ENCODE peak calls at places on chromosome 21, in four cellular contexts. L, W, H and K are unnamed samples.
A peak's percentile ranks its signal among the peaks of the same experiment; 100 is the strongest.

GRCh38 chr21:40603774-40604173 is 243.2 kb downstream of the DSCAM start:
- DNase-seq in L (no peak), H (no peak), W (no peak), K (no peak)

GRCh38 chr21:21114456-21114855 is 116.2 kb downstream of the NCAM2 start:
- DNase-seq in W (no peak), H (no peak), L (no peak), K (no peak)

GRCh38 chr21:33024278-33025103 is 1.2 kb upstream of the OLIG2 start:
- DNase-seq in W (no peak), H (no peak), L (no peak), K (no peak)

GRCh38 chr21:41824466-41825207 is 54.5 kb downstream of the PRDM15 start:
- DNase-seq in L (no peak), H (no peak), W (no peak), K (no peak)

GRCh38 chr21:41674433-41674832 is 92.4 kb downstream of the RIPK4 start:
- DNase-seq in L (no peak), H (no peak), W (no peak), K (no peak)

GRCh38 chr21:45919593-45919992 is 62.0 kb upstream of the COL6A1 start:
- DNase-seq in L (no peak), W (no peak), H (no peak), K (no peak)

GRCh38 chr21:23853796-23854379 is 1753.4 kb downstream of the MRPL39 start:
- DNase-seq in H (no peak), L (peak; percentile 64), W (no peak), K (no peak)

GRCh38 chr21:35922618-35923017 is 137.7 kb downstream of the SETD4 start:
- DNase-seq in H (no peak), L (no peak), W (no peak), K (no peak)

GRCh38 chr21:41243107-41243506 is 73.5 kb upstream of the FAM3B start:
- DNase-seq in L (no peak), W (no peak), H (no peak), K (no peak)

GRCh38 chr21:46437096-46437498 is 21.6 kb upstream of the DIP2A start:
- DNase-seq in H (no peak), L (no peak), W (no peak), K (no peak)

GRCh38 chr21:33071878-33072306 is 2.0 kb downstream of the OLIG1 start:
- DNase-seq in L (no peak), W (no peak), H (no peak), K (no peak)

GRCh38 chr21:29753216-29753615 is 186.6 kb downstream of the GRIK1 start:
- DNase-seq in H (no peak), L (no peak), W (no peak), K (no peak)

DNA sequence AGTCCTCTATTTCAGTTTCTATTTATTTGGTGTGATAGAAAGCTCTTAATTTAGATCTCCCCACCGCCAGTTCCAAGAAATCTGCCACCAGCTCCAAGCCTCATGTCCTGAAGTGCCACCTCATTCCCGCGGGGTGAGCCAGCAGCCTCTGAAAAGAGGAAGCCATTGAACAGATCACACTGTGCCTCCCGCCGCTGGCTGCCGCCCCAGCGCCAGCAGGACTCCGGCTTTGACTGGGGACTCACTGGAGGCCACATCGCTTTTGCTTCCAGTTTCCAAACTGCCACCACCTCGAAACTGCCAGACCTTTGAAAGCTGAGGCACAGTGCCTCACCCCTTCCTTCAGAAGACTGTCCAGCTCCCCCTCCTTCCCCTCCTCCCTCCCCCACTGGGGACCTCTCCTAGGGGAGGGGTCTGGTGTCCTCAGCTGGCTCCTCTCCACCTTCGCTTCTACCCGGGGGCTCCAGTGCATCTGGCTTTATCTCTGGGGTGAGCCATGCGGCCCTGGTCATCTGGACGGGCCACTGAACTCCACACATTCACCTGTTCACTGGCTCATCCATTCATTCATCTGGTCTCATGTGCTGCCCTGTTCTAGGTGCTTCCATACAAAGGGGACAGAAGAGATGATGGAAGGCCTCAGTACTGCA is 59.0 kb downstream of the VPS26C start:
- DNase-seq in H (peak; percentile 13), L (peak; percentile 66), W (peak; percentile 68), K (no peak)
- TF ChIP-seq CHD4 in H (no peak), L (no peak), W (no peak), K (no peak)

GRCh38 chr21:38927776-38928175 is 122.0 kb downstream of the ETS2 start:
- DNase-seq in W (no peak), L (no peak), H (no peak), K (no peak)

GRCh38 chr21:38922474-38922873 is 116.7 kb downstream of the ETS2 start:
- DNase-seq in L (no peak), W (no peak), H (no peak), K (no peak)

GRCh38 chr21:38929137-38929536 is 123.4 kb downstream of the ETS2 start:
- DNase-seq in W (no peak), L (no peak), H (no peak), K (no peak)

GRCh38 chr21:38924954-38925353 is 119.2 kb downstream of the ETS2 start:
- DNase-seq in H (no peak), L (no peak), W (no peak), K (no peak)

GRCh38 chr21:38925923-38926322 is 120.2 kb downstream of the ETS2 start:
- DNase-seq in H (no peak), W (no peak), L (no peak), K (no peak)
- TF ChIP-seq REST in H (no peak), W (no peak), L (no peak), K (no peak)

GRCh38 chr21:43352138-43352537 is 74.8 kb downstream of the SIK1 start:
- DNase-seq in H (no peak), L (no peak), W (no peak), K (no peak)

GRCh38 chr21:43354666-43355065 is 72.3 kb downstream of the SIK1 start:
- DNase-seq in L (no peak), H (no peak), W (no peak), K (no peak)

GRCh38 chr21:43352568-43353281 is 74.2 kb downstream of the SIK1 start:
- DNase-seq in H (no peak), W (peak; percentile 100), L (peak; percentile 54), K (peak; percentile 71)

GRCh38 chr21:43354016-43354420 is 72.9 kb downstream of the SIK1 start:
- DNase-seq in H (no peak), W (no peak), L (no peak), K (no peak)

GRCh38 chr21:43353282-43354010 is 73.5 kb downstream of the SIK1 start:
- DNase-seq in L (no peak), H (no peak), W (no peak), K (no peak)
- TF ChIP-seq CHD4 in L (no peak), H (no peak), W (no peak), K (no peak)

GRCh38 chr21:15772654-15773053 is 42.9 kb downstream of the USP25 start:
- DNase-seq in L (no peak), H (no peak), W (no peak), K (no peak)

GRCh38 chr21:15768045-15768601 is 38.3 kb downstream of the USP25 start:
- DNase-seq in L (no peak), W (no peak), H (no peak), K (no peak)

GRCh38 chr21:15774590-15774989 is 44.8 kb downstream of the USP25 start:
- DNase-seq in W (no peak), H (no peak), L (no peak), K (no peak)

GRCh38 chr21:15768853-15769252 is 39.1 kb downstream of the USP25 start:
- DNase-seq in L (no peak), W (no peak), H (no peak), K (no peak)

DNA sequence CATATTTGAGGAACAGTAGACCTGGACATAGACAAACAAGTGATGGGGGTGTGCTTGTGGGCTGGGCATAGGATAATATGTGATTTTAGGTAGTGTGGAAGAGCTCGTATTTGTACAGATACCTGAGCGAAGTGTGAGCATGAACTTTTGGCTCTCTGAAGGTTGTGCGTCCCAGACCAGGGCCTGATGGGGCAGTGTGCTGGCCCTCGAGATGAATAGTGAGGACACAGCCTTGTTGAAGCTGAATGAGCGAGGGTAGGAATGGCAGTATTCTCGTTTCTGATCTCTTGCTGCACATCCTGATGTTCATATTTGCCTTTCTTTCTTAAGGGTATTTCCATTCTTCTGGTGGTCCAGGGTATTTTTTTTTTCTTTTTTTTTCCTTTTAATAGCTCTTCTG is 41.5 kb downstream of the USP25 start:
- DNase-seq in W (no peak), L (no peak), H (no peak), K (no peak)
- TF ChIP-seq REST in W (no peak), L (no peak), H (no peak), K (no peak)

DNA sequence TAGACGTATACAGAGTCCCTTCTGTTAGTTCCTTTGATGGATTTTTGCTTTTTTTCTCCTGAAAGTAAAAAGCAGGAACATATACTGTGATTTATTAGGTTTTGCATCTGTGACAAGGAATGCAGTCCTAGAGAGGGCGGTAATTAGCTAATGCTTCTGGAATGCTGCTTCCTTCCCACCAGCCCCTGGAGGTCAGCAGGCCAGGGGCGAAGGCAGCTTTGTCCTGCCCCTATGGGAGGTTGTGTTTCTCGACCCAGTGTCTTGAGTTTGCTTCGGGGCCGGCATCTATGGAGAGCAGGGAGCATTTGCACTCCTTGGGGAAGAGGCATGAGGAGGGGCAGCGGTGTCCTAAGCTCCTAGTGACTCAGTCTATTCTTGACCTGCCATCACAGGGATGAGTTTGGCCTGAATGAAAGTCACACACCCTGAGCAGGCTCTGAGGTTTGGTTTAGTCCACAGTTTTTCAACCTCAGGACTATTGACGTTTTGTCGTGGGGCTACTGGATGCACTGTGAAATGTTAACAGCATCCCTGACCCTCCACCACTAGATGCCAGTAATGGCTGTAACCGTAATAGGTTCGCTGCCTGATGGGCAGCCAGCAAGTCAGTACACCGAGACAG is 85.0 kb upstream of the KCNJ15 start:
- DNase-seq in W (no peak), H (no peak), L (no peak), K (peak; percentile 41)
- TF ChIP-seq CHD4 in W (no peak), H (no peak), L (no peak), K (no peak)

DNA sequence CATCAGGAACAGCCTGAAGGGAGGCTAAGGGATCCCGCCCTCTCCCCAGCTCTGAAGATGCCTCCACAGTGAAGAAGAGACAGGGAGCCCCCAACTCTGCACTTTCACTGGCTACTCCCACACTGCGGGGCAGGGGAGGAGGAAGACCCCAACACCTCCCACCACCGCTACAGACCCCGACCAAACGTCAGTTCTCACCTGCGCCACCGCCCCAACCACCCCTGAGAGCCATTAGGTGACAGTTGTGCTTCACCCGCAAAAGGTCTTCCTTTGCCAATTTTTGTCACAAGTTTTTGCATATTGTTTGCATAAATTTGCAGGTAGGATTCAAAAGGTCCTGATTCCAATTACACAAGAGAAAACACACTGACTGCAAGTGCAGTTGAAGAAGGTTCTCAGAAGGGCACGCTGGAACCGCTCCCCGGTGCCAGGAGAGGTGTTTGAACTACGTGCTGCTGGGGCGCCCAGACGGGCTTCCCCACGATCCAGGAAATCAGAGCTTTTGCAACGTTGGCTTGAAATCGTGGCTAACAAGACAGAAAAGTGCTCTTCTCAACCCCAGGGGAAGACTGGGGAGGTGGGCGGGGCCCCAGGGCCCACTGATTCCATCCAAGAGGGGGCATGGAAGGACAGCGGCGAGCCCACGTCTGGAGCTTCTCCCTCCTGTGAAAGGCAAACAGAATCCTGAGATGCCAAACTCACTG is 41.0 kb downstream of the LRRC3 start:
- DNase-seq in L (no peak), W (no peak), H (no peak), K (no peak)
- TF ChIP-seq REST in L (no peak), W (no peak), H (no peak), K (no peak)